ENCODE peak calls at places on chromosomes 12 and 14, in seven cellular contexts. One of them, this sample, is unnamed.

GRCh38 chr12:46556105-46556559 is 183.6 kb upstream of the SLC38A2 start:
- DNase-seq in endothelial cell: no peak
- DNase-seq in EH: peak; percentile 99
- DNase-seq in NCI-H1092: no peak
- DNase-seq in HT-29: no peak
- DNase-seq in H54: no peak
- DNase-seq in Ammon's horn: no peak
- DNase-seq in this sample: peak; percentile 33

GRCh38 chr14:93490001-93490400 is 59.3 kb downstream of the UNC79 start:
- DNase-seq in HT-29: no peak
- DNase-seq in H54: no peak
- DNase-seq in NCI-H1092: no peak
- DNase-seq in Ammon's horn: no peak
- DNase-seq in EH: no peak
- DNase-seq in endothelial cell: no peak
- DNase-seq in this sample: no peak

GRCh38 chr12:24898185-24898584 is 50.7 kb downstream of the BCAT1 start:
- DNase-seq in EH: no peak
- DNase-seq in NCI-H1092: no peak
- DNase-seq in H54: no peak
- DNase-seq in HT-29: no peak
- DNase-seq in endothelial cell: no peak
- DNase-seq in Ammon's horn: no peak
- DNase-seq in this sample: no peak

GRCh38 chr14:67944605-67945004 is 125.0 kb downstream of the RAD51B start:
- DNase-seq in Ammon's horn: no peak
- DNase-seq in HT-29: no peak
- DNase-seq in EH: peak; percentile 3
- DNase-seq in H54: no peak
- DNase-seq in endothelial cell: no peak
- DNase-seq in NCI-H1092: no peak
- DNase-seq in this sample: no peak

GRCh38 chr14:61569783-61570182 is 125.5 kb upstream of the HIF1A start:
- DNase-seq in NCI-H1092: no peak
- DNase-seq in EH: peak; percentile 82
- DNase-seq in Ammon's horn: no peak
- DNase-seq in HT-29: no peak
- DNase-seq in H54: peak; percentile 65
- DNase-seq in endothelial cell: no peak
- DNase-seq in this sample: no peak

GRCh38 chr14:41973178-41973577 is 366.5 kb downstream of the LRFN5 start:
- DNase-seq in endothelial cell: no peak
- DNase-seq in H54: no peak
- DNase-seq in NCI-H1092: no peak
- DNase-seq in HT-29: no peak
- DNase-seq in Ammon's horn: no peak
- DNase-seq in EH: no peak
- DNase-seq in this sample: no peak

GRCh38 chr14:64581363-64581762 is 31.6 kb downstream of the PPP1R36 start:
- DNase-seq in EH: no peak
- DNase-seq in Ammon's horn: no peak
- DNase-seq in endothelial cell: no peak
- DNase-seq in NCI-H1092: no peak
- DNase-seq in HT-29: no peak
- DNase-seq in H54: no peak
- DNase-seq in this sample: no peak

GRCh38 chr12:46722737-46723136 is 103.1 kb downstream of the SLC38A4 start:
- DNase-seq in HT-29: no peak
- DNase-seq in EH: peak; percentile 18
- DNase-seq in NCI-H1092: no peak
- DNase-seq in Ammon's horn: no peak
- DNase-seq in endothelial cell: no peak
- DNase-seq in H54: no peak
- DNase-seq in this sample: no peak

GRCh38 chr12:14454098-14454907 is 88.8 kb downstream of the ATF7IP start:
- DNase-seq in H54: peak; percentile 22
- DNase-seq in NCI-H1092: peak; percentile 5
- DNase-seq in HT-29: peak; percentile 61
- DNase-seq in endothelial cell: peak; percentile 51
- DNase-seq in EH: peak; percentile 53
- DNase-seq in Ammon's horn: no peak
- DNase-seq in this sample: no peak

GRCh38 chr12:70091021-70091521 is 152.2 kb upstream of the CNOT2 start:
- DNase-seq in H54: no peak
- DNase-seq in EH: no peak
- DNase-seq in HT-29: no peak
- DNase-seq in endothelial cell: no peak
- DNase-seq in Ammon's horn: no peak
- DNase-seq in NCI-H1092: no peak
- DNase-seq in this sample: no peak

GRCh38 chr14:105330491-105330895 is 15.9 kb downstream of the PACS2 start:
- DNase-seq in NCI-H1092: no peak
- DNase-seq in Ammon's horn: no peak
- DNase-seq in H54: peak; percentile 69
- DNase-seq in HT-29: peak; percentile 2
- DNase-seq in endothelial cell: no peak
- DNase-seq in EH: peak; percentile 72
- DNase-seq in this sample: no peak

GRCh38 chr12:63930971-63931370 is 86.5 kb downstream of the SRGAP1 start:
- DNase-seq in NCI-H1092: no peak
- DNase-seq in H54: no peak
- DNase-seq in EH: peak; percentile 78
- DNase-seq in HT-29: no peak
- DNase-seq in endothelial cell: no peak
- DNase-seq in Ammon's horn: no peak
- DNase-seq in this sample: no peak

GRCh38 chr14:65304963-65305362 is 107.6 kb upstream of the FUT8 start:
- DNase-seq in EH: no peak
- DNase-seq in NCI-H1092: no peak
- DNase-seq in endothelial cell: no peak
- DNase-seq in Ammon's horn: no peak
- DNase-seq in HT-29: no peak
- DNase-seq in H54: no peak
- DNase-seq in this sample: no peak

GRCh38 chr14:71235865-71236264 is 328.6 kb downstream of the PCNX1 start:
- DNase-seq in endothelial cell: no peak
- DNase-seq in H54: no peak
- DNase-seq in HT-29: no peak
- DNase-seq in Ammon's horn: peak; percentile 88
- DNase-seq in NCI-H1092: peak; percentile 62
- DNase-seq in EH: peak; percentile 32
- DNase-seq in this sample: no peak

GRCh38 chr12:42326466-42327226 is 679 bp downstream of the PPHLN1 start:
- DNase-seq in Ammon's horn: peak; percentile 9
- DNase-seq in NCI-H1092: no peak
- DNase-seq in endothelial cell: no peak
- DNase-seq in EH: peak; percentile 44
- DNase-seq in H54: no peak
- DNase-seq in HT-29: peak; percentile 56
- DNase-seq in this sample: peak; percentile 33

GRCh38 chr14:91229743-91230200 is 14.7 kb downstream of the GPR68 start:
- DNase-seq in HT-29: no peak
- DNase-seq in H54: peak; percentile 62
- DNase-seq in NCI-H1092: no peak
- DNase-seq in endothelial cell: no peak
- DNase-seq in EH: peak; percentile 81
- DNase-seq in Ammon's horn: no peak
- DNase-seq in this sample: no peak

GRCh38 chr12:100986595-100987547 is 192.3 kb downstream of the ANO4 start:
- DNase-seq in H54: no peak
- DNase-seq in EH: peak; percentile 86
- DNase-seq in Ammon's horn: no peak
- DNase-seq in NCI-H1092: no peak
- DNase-seq in endothelial cell: no peak
- DNase-seq in HT-29: no peak
- DNase-seq in this sample: no peak

GRCh38 chr12:115155665-115156645 is 472.0 kb upstream of the TBX3 start:
- DNase-seq in endothelial cell: no peak
- DNase-seq in EH: peak; percentile 98
- DNase-seq in Ammon's horn: no peak
- DNase-seq in NCI-H1092: no peak
- DNase-seq in H54: peak; percentile 60
- DNase-seq in HT-29: no peak
- DNase-seq in this sample: no peak

GRCh38 chr12:120713861-120714482 is 3.7 kb downstream of the UNC119B start:
- DNase-seq in H54: peak; percentile 80
- DNase-seq in NCI-H1092: peak; percentile 64
- DNase-seq in endothelial cell: peak; percentile 77
- DNase-seq in HT-29: peak; percentile 92
- DNase-seq in EH: peak; percentile 85
- DNase-seq in Ammon's horn: peak; percentile 90
- DNase-seq in this sample: peak; percentile 73

GRCh38 chr12:1502856-1503255 is 91.5 kb downstream of the FBXL14 start:
- DNase-seq in NCI-H1092: no peak
- DNase-seq in EH: no peak
- DNase-seq in Ammon's horn: no peak
- DNase-seq in endothelial cell: no peak
- DNase-seq in HT-29: peak; percentile 30
- DNase-seq in H54: no peak
- DNase-seq in this sample: no peak

GRCh38 chr14:97456958-97457357 is 659.8 kb downstream of the VRK1 start:
- DNase-seq in NCI-H1092: no peak
- DNase-seq in Ammon's horn: no peak
- DNase-seq in H54: no peak
- DNase-seq in HT-29: peak; percentile 5
- DNase-seq in EH: no peak
- DNase-seq in endothelial cell: no peak
- DNase-seq in this sample: no peak

GRCh38 chr12:9662488-9662887 is 7.0 kb upstream of the CLEC2D start:
- DNase-seq in EH: no peak
- DNase-seq in HT-29: no peak
- DNase-seq in NCI-H1092: no peak
- DNase-seq in endothelial cell: no peak
- DNase-seq in H54: no peak
- DNase-seq in Ammon's horn: no peak
- DNase-seq in this sample: no peak

GRCh38 chr14:60222820-60223219 is 26.2 kb upstream of the PPM1A start:
- DNase-seq in Ammon's horn: peak; percentile 93
- DNase-seq in H54: no peak
- DNase-seq in NCI-H1092: peak; percentile 46
- DNase-seq in EH: no peak
- DNase-seq in HT-29: peak; percentile 3
- DNase-seq in endothelial cell: no peak
- DNase-seq in this sample: no peak

This sample was measured in foreskin melanocyte.